ENCODE peak calls at places on chromosomes 1 and 21, in six cellular contexts. N is BJ, V is neural progenitor cell, A is astrocyte of the spinal cord, E is transverse colon, S is astrocyte of the cerebellum. F is an unnamed sample.

GRCh38 chr1:196412326-196412725 is 195.9 kb downstream of the KCNT2 start:
- DNase-seq in N (no peak), V (no peak), A (no peak), E (no peak), S (no peak), F (no peak)

GRCh38 chr1:59698386-59698785 is 116.4 kb upstream of the HOOK1 start:
- DNase-seq in N (no peak), V (no peak), A (no peak), E (no peak), S (no peak), F (no peak)

GRCh38 chr1:62599044-62599443 is 1.7 kb downstream of the ANGPTL3 start:
- DNase-seq in N (no peak), V (no peak), A (peak), E (no peak), S (no peak), F (no peak)

GRCh38 chr1:57835620-57836019 is 411.8 kb upstream of the DAB1 start:
- DNase-seq in N (no peak), V (peak), A (peak), E (peak), S (no peak), F (no peak)

GRCh38 chr1:82139751-82140468 is 339.2 kb downstream of the ADGRL2 start:
- DNase-seq in N (no peak), V (no peak), A (no peak), E (no peak), S (no peak), F (no peak)

GRCh38 chr1:53511933-53512806 is 53.0 kb downstream of the DMRTB1 start:
- DNase-seq in N (peak), V (no peak), A (peak), E (no peak), S (peak), F (no peak)

GRCh38 chr1:204261746-204262505 is 48.1 kb upstream of the GOLT1A start:
- DNase-seq in N (no peak), V (no peak), A (peak), E (no peak), S (peak), F (no peak)

GRCh38 chr1:231187556-231187955 is 25.7 kb downstream of the TRIM67 start:
- DNase-seq in N (no peak), V (no peak), A (no peak), E (no peak), S (no peak), F (no peak)

GRCh38 chr1:175174702-175175102 is 17.9 kb downstream of the KIAA0040 start:
- DNase-seq in N (no peak), V (no peak), A (no peak), E (no peak), S (no peak), F (no peak)

GRCh38 chr1:17016317-17016661 is 4.6 kb upstream of the ATP13A2 start:
- DNase-seq in N (peak), V (no peak), A (peak), E (no peak), S (peak), F (peak)

GRCh38 chr21:14545906-14546480 is at the start of gene SAMSN1:
- DNase-seq in N (no peak), V (no peak), A (no peak), E (peak), S (no peak), F (no peak)
- H3K4me3 ChIP-seq in N (no peak), V (no peak), A (no peak), E (peak), S (no peak), F (no peak)

GRCh38 chr1:28437924-28438699 is 67.7 kb upstream of the RCC1 start:
- DNase-seq in N (peak), V (peak), A (peak), E (peak), S (peak), F (peak)

GRCh38 chr1:28436211-28436769 is 66.8 kb downstream of the PHACTR4 start:
- DNase-seq in N (no peak), V (no peak), A (no peak), E (no peak), S (no peak), F (no peak)

GRCh38 chr1:28441674-28442073 is 64.2 kb upstream of the RCC1 start:
- DNase-seq in N (no peak), V (no peak), A (no peak), E (no peak), S (no peak), F (no peak)

DNA sequence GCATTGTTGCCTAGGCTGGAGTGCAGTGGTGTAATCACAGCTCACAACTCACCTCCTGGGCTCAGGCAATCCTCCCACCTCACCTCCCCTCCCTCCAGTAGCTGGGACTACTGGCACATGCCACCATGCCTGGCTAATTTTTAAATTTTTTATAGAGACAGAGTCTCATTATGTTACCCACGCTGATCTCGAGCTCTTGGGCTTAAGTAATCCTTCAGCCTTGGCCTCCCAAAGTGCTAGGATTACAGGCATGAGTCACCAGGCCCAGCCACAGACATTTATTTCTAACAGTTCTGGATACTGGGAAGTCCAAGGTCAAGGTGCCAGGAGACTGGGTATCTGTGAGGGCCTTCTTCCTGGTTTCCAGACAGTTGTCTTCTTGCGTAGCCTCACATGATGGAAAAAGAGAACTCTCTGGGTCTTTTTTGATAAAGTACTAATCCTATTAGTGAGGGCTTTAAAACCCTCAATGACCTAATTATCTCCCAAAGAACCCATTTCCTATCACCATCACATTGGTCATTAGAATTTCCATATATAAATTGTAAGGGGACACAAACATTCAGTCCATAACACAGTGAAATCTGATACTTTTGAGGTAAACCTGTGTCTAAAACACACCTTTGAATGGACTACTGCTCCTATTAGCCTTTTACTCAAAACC is 67.9 kb downstream of the PHACTR4 start:
- DNase-seq in N (peak), V (peak), A (peak), E (peak), S (no peak), F (peak)
- H3K4me3 ChIP-seq in N (no peak), V (no peak), A (peak), E (peak), S (peak), F (no peak)

GRCh38 chr21:20998456-20998789 is 214 bp downstream of the NCAM2 start:
- DNase-seq in N (no peak), V (no peak), A (no peak), E (no peak), S (no peak), F (no peak)

GRCh38 chr21:20997633-20998455 is at the start of gene NCAM2:
- DNase-seq in N (no peak), V (peak), A (peak), E (peak), S (peak), F (peak)

GRCh38 chr21:20999567-21000169 is 1.5 kb downstream of the NCAM2 start:
- DNase-seq in N (no peak), V (peak), A (peak), E (peak), S (peak), F (no peak)

GRCh38 chr21:20997308-20997632 is 939 bp upstream of the NCAM2 start:
- DNase-seq in N (no peak), V (peak), A (no peak), E (no peak), S (no peak), F (no peak)

DNA sequence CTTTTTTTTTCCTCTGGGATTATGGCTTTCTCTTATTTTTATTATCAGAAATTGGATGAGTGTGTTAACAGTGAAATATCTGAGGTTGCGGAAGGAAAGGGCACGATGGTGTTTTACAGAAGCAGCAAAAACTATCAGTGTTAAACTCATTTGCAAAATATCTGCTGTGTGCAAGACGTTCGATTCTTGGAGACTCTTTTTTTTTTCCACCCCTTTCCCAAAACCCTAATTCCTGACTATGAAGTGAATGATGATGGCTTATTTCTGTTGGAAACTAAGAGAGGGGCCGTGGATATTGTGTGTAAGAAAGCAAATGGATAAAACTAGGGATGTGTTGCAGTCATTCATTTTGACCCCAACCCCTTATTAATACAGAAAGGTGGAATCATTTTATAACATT is 677 bp downstream of the NCAM2 start:
- DNase-seq in N (no peak), V (no peak), A (no peak), E (no peak), S (no peak), F (no peak)
- H3K4me3 ChIP-seq in N (peak), V (peak), A (peak), E (peak), S (peak), F (peak)

GRCh38 chr1:119815361-119815760 is 4.1 kb upstream of the REG4 start:
- DNase-seq in N (no peak), V (no peak), A (peak), E (no peak), S (peak), F (no peak)
- H3K4me3 ChIP-seq in N (no peak), V (no peak), A (no peak), E (no peak), S (no peak), F (no peak)

DNA sequence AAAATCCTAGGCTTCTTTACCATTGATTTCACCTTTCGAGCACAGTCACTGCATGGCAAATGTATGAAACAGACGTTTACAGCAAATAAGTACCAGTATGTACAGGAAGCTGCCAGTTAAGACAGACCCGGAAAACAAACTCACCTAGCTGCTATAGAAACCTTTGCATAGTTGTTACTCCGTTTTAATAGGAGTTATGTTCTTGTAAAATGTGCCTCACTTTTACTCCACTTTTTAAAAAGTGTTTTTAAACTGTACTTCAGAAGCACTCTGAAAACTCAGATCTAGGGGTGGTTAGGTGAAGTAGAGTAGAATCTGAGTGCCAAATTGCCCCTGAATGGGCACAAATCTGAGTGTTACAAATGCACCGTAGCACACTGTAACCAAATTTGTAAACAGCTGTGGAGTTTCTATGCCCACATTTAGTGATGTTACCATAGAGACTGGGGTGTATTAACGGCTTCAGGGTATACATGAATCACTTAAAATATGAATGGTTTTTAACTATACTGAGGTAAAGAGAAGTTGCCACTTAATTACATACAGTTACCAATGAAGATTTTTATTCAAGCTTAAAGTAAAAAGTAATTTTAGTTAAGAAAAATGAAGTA is 30.7 kb downstream of the CNIH4 start:
- DNase-seq in N (no peak), V (no peak), A (no peak), E (no peak), S (no peak), F (no peak)
- H3K4me3 ChIP-seq in N (no peak), V (no peak), A (no peak), E (no peak), S (no peak), F (no peak)

GRCh38 chr1:192272732-192273131 is 44.1 kb upstream of the RGS21 start:
- DNase-seq in N (no peak), V (no peak), A (no peak), E (no peak), S (no peak), F (no peak)
- H3K4me3 ChIP-seq in N (no peak), V (no peak), A (no peak), E (no peak), S (no peak), F (no peak)

GRCh38 chr1:36322085-36322785 is 1.2 kb downstream of the EVA1B start:
- DNase-seq in N (no peak), V (peak), A (no peak), E (no peak), S (no peak), F (no peak)

GRCh38 chr1:36322786-36323635 is 434 bp downstream of the EVA1B start:
- DNase-seq in N (no peak), V (peak), A (peak), E (peak), S (no peak), F (no peak)

GRCh38 chr1:36326499-36326898 is 3.1 kb upstream of the EVA1B start:
- DNase-seq in N (no peak), V (no peak), A (no peak), E (no peak), S (no peak), F (no peak)

GRCh38 chr1:36323636-36324321 is at the start of gene EVA1B:
- DNase-seq in N (peak), V (peak), A (peak), E (peak), S (peak), F (no peak)

GRCh38 chr1:36324322-36324802 is 917 bp upstream of the EVA1B start:
- DNase-seq in N (no peak), V (no peak), A (no peak), E (no peak), S (no peak), F (no peak)
- H3K4me3 ChIP-seq in N (no peak), V (peak), A (no peak), E (peak), S (no peak), F (no peak)

GRCh38 chr1:28439320-28439719 is 66.5 kb upstream of the RCC1 start:
- DNase-seq in N (no peak), V (no peak), A (no peak), E (no peak), S (no peak), F (no peak)
- H3K4me3 ChIP-seq in N (no peak), V (no peak), A (peak), E (no peak), S (no peak), F (peak)

DNA sequence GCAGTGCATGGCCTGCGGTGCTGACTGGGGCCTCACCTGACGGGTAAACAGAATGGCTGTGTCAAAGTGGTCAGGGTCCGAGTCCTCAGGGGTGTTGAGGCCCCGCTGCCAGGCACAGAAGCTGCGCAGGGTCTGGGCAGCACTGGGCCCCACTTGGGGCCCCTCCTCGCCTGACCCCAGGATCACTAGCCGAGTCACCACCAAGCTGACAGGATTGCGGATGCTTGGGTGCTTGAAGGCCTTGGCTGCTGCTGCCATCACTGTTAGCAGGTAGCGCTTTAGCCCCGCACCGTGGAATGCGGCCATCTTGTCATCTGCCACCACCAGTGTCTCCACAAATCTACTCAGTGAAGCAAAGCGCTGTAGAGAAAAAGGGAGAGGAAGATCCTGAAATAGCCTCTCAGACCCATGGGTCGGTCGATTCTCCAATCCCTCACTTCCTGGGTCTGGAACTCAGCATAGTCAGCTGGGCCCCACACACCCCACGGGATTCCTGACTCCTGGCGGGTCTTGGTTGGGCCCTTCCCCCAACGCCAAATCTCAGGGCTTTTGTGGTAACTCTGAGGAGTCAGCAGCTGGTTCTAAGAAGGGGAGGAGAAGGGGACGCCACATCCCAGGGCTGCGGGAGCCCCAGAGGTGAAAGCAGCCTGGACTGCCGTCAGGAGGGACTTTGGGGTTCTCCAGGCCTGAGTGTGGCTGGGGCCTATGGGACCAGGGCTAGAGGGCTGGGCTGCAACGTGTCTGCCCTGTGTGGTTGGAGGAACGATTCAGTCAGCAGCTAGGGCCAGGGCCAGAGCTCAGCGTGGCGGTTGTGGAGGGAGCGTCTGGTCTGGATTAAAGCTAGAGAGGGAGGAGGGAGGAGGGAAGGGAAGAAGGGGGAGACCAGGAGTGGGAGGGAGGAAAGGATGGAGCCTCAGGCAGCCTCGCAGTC is 2.1 kb downstream of the ADAMTS4 start:
- DNase-seq in N (peak), V (peak), A (peak), E (no peak), S (no peak), F (peak)
- H3K4me3 ChIP-seq in N (peak), V (peak), A (peak), E (peak), S (no peak), F (no peak)